ENCODE peak calls at places on chromosomes 12 and 14, in ten cellular contexts. P is tibial artery, O is left ventricle myocardium inferior, W is uterus, F is psoas muscle, U is Peyer's patch, C is esophagus muscularis mucosa, J is upper lobe of left lung, D is HCT116, M is PC-9. B is an unnamed sample. For H3K36me3 and H3K4me1, the result is how much of the 10 kb centered on the place peaks cover.

GRCh38 chr14:68925373-68925772 is 53.7 kb downstream of the ACTN1 start:
- DNase-seq in P (no peak), O (no peak), W (no peak), F (no peak), U (no peak), C (no peak), J (no peak), D (no peak), M (no peak), B (no peak)

GRCh38 chr12:110908377-110909136 is 11.8 kb downstream of the MYL2 start:
- DNase-seq in P (no peak), O (peak), W (no peak), F (no peak), U (no peak), C (no peak), J (peak), D (no peak), M (no peak), B (no peak)

GRCh38 chr14:95056476-95056875 is 100.9 kb downstream of the DICER1 start:
- DNase-seq in P (peak), O (no peak), W (no peak), F (no peak), U (no peak), C (no peak), J (peak), D (no peak), M (no peak), B (no peak)

GRCh38 chr14:72926292-72927028 is at the start of gene DCAF4:
- DNase-seq in P (peak), O (peak), W (peak), F (peak), U (peak), C (peak), J (peak), D (peak), M (peak), B (peak)

GRCh38 chr12:120710805-120711296 is 593 bp downstream of the UNC119B start:
- DNase-seq in P (no peak), O (no peak), W (peak), F (no peak), U (peak), C (no peak), J (no peak), D (no peak), M (no peak), B (peak)

GRCh38 chr12:106297075-106297474 is 5.5 kb upstream of the TCP11L2 start:
- DNase-seq in P (no peak), O (no peak), W (no peak), F (no peak), U (no peak), C (no peak), J (no peak), D (no peak), M (no peak), B (no peak)

GRCh38 chr14:92677087-92677668 is 71.2 kb downstream of the LGMN start:
- DNase-seq in P (no peak), O (no peak), W (no peak), F (no peak), U (peak), C (no peak), J (no peak), D (no peak), M (no peak), B (no peak)

GRCh38 chr14:85596562-85596961 is 66.6 kb downstream of the FLRT2 start:
- DNase-seq in P (no peak), O (no peak), W (no peak), F (no peak), U (no peak), C (no peak), J (no peak), D (no peak), M (no peak), B (no peak)

GRCh38 chr12:42474391-42474790 is 115.2 kb downstream of the PRICKLE1 start:
- DNase-seq in P (no peak), O (no peak), W (no peak), F (no peak), U (no peak), C (no peak), J (no peak), D (peak), M (peak), B (no peak)

GRCh38 chr14:23929131-23929530 is 24.4 kb upstream of the DHRS4 start:
- DNase-seq in P (no peak), O (no peak), W (no peak), F (no peak), U (no peak), C (no peak), J (no peak), D (no peak), M (no peak), B (no peak)

GRCh38 chr12:1662761-1663439 is 28.0 kb upstream of the ADIPOR2 start:
- DNase-seq in P (peak), O (no peak), W (no peak), F (no peak), U (peak), C (no peak), J (peak), D (peak), M (peak), B (no peak)

GRCh38 chr12:55842681-55843429 is at the start of gene MMP19:
- DNase-seq in P (peak), O (no peak), W (peak), F (no peak), U (no peak), C (no peak), J (peak), D (no peak), M (peak), B (no peak)

GRCh38 chr14:92425101-92425500 is 88.5 kb upstream of the RIN3 start:
- DNase-seq in P (no peak), O (no peak), W (no peak), F (no peak), U (no peak), C (no peak), J (no peak), D (peak), M (peak), B (no peak)

GRCh38 chr12:61213646-61214045 is 1046.6 kb upstream of the USP15 start:
- DNase-seq in P (no peak), O (no peak), W (no peak), F (no peak), U (no peak), C (no peak), J (no peak), D (no peak), M (no peak), B (no peak)

GRCh38 chr12:57549909-57550627 is at the start of gene KIF5A:
- DNase-seq in P (peak), O (no peak), W (no peak), F (no peak), U (peak), C (no peak), J (peak), D (no peak), M (no peak), B (no peak)

GRCh38 chr14:37262649-37263048 is 64.9 kb downstream of the MIPOL1 start:
- DNase-seq in P (no peak), O (no peak), W (no peak), F (no peak), U (no peak), C (no peak), J (no peak), D (no peak), M (no peak), B (no peak)

GRCh38 chr12:509494-509893 is 49.8 kb downstream of the B4GALNT3 start:
- DNase-seq in P (no peak), O (no peak), W (no peak), F (no peak), U (no peak), C (no peak), J (no peak), D (no peak), M (peak), B (peak)

GRCh38 chr14:35881280-35881679 is 55.1 kb downstream of the BRMS1L start:
- DNase-seq in P (no peak), O (no peak), W (no peak), F (no peak), U (no peak), C (no peak), J (no peak), D (no peak), M (no peak), B (no peak)

GRCh38 chr14:36660736-36661505 is 739 bp upstream of the PAX9 start:
- DNase-seq in P (no peak), O (no peak), W (no peak), F (no peak), U (no peak), C (no peak), J (peak), D (no peak), M (no peak), B (no peak)

GRCh38 chr12:32698285-32698684 is 19.2 kb downstream of the DNM1L start:
- DNase-seq in P (no peak), O (no peak), W (no peak), F (no peak), U (no peak), C (no peak), J (no peak), D (no peak), M (no peak), B (no peak)

GRCh38 chr12:116954700-116955381 is 44.1 kb downstream of the FBXW8 start:
- DNase-seq in P (peak), O (peak), W (no peak), F (no peak), U (no peak), C (no peak), J (no peak), D (no peak), M (no peak), B (peak)

GRCh38 chr14:104717646-104718045 is 6.4 kb upstream of the ADSS1 start:
- DNase-seq in P (no peak), O (no peak), W (no peak), F (no peak), U (peak), C (no peak), J (peak), D (no peak), M (no peak), B (no peak)
- H3K36me3 ChIP-seq in P (half or more), O (under half), W (under half), F (under half), U (under half), C (under half), J (half or more), D (under half), M (under half), B (half or more)

GRCh38 chr12:6552140-6552551 is 3.7 kb downstream of the IFFO1 start:
- DNase-seq in P (peak), O (peak), W (peak), F (peak), U (no peak), C (no peak), J (no peak), D (no peak), M (no peak), B (peak)
- H3K4me1 ChIP-seq in P (half or more), O (half or more), W (half or more), F (under half), U (under half), C (half or more), J (half or more), D (under half), M (under half), B (half or more)

DNA sequence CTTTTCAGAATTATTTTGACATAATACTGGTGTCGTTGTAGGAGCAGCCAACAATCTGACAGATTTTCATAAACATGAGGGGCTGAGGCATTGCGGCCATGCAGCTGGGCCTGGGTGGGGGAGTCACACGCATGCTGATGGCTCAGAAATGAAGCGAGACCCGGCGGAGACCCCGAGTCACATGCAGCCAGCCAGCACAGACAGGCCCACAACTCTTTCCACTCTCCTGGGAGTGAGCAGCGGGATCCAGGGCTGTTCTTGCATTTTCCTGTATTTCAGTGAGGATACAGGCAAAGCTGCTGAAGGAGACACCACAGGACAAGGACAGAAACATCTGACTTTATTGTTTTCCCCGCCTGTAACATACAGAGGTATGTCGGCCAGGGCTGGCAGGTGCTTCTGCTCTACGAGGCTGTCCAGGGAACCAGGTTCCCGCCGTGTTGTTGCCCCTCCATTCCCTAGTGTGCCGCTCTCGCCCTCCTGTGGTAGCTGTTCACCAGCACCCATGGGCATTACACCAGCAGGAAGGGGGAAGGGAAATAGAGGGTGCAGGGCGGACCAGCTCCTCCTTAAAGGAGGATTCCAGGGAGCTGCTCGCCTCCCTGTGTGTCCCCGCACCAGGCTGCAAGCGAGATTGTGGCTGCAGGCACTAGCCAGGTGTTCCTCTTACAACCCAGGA is 30.5 kb downstream of the FZD10 start:
- DNase-seq in P (no peak), O (no peak), W (no peak), F (no peak), U (no peak), C (no peak), J (no peak), D (no peak), M (no peak), B (no peak)
- TF ChIP-seq CTCF in P (no peak), O (no peak), W (no peak), F (no peak), U (no peak), C (no peak), J (no peak), D (no peak), M (no peak), B (no peak)

DNA sequence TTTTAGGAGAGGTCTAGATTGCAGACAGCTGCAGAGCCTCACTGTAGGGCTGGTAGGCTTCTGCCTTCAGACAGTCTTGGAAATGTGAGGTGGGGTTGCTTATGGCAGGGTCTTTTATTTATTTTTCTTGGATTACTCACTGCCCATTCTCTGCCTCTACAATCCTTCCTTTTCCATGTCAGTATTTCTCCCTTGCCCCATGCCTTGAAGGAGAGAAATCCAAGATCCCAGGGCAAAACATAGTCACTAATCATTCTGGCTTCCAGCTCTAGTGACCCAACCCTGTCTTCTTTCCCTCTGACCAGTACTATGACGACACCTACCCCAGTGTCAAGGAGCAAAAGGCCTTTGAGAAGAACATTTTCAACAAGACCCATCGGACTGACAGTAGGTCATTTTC is 17.0 kb downstream of the COPZ1 start:
- DNase-seq in P (no peak), O (no peak), W (no peak), F (no peak), U (no peak), C (no peak), J (no peak), D (no peak), M (no peak), B (no peak)
- H3K36me3 ChIP-seq in P (half or more), O (half or more), W (under half), F (under half), U (under half), C (under half), J (half or more), D (under half), M (under half), B (half or more)